ENCODE peak calls at places on chromosomes 2 and 18, in six cellular contexts. B is IMR-90; R is activated B cell treated with CpG ODN at 0.5 μM for 24 hours; S is breast epithelium; Z is CD8-positive, alpha-beta T cell; T is A673. W is an unnamed sample.

GRCh38 chr18:55466789-55467188 is 121.2 kb downstream of the TCF4 start:
- DNase-seq in S (no peak), R (no peak), T (no peak), B (no peak), Z (no peak), W (no peak)

GRCh38 chr2:194883711-194884110 is 773.3 kb upstream of the SLC39A10 start:
- DNase-seq in B (no peak), Z (no peak), T (no peak), S (no peak), R (no peak), W (no peak)

GRCh38 chr2:95277246-95277906 is 3.1 kb downstream of the PROM2 start:
- DNase-seq in R (no peak), Z (no peak), B (no peak), S (no peak), T (peak; percentile 17), W (peak; percentile 63)

GRCh38 chr2:207725815-207726578 is 14.6 kb downstream of the CCNYL1 start:
- DNase-seq in Z (no peak), T (no peak), S (no peak), B (no peak), R (no peak), W (no peak)

GRCh38 chr2:177551989-177552413 is 159.4 kb downstream of the AGPS start:
- DNase-seq in Z (peak; percentile 18), B (no peak), S (peak; percentile 28), R (no peak), T (no peak), W (peak; percentile 67)

GRCh38 chr2:121599963-121600651 is 49.2 kb downstream of the CLASP1 start:
- DNase-seq in R (no peak), Z (no peak), B (peak; percentile 28), T (no peak), S (no peak), W (no peak)

GRCh38 chr2:219901155-219901554 is 273.7 kb downstream of the SLC4A3 start:
- DNase-seq in S (no peak), B (no peak), R (no peak), T (no peak), Z (no peak), W (no peak)

GRCh38 chr2:213490087-213490486 is 205.8 kb downstream of the SPAG16 start:
- DNase-seq in S (no peak), B (no peak), R (no peak), Z (no peak), T (peak; percentile 15), W (no peak)

GRCh38 chr18:46346896-46347630 is 242.9 kb downstream of the HAUS1 start:
- DNase-seq in B (no peak), S (no peak), R (no peak), T (no peak), Z (no peak), W (no peak)

GRCh38 chr2:159153463-159153862 is 133.0 kb downstream of the WDSUB1 start:
- DNase-seq in B (no peak), Z (no peak), S (no peak), R (no peak), T (no peak), W (no peak)

GRCh38 chr2:173667415-173667814 is 297.8 kb downstream of the SP3 start:
- DNase-seq in Z (no peak), B (no peak), T (no peak), R (no peak), S (no peak), W (no peak)

DNA sequence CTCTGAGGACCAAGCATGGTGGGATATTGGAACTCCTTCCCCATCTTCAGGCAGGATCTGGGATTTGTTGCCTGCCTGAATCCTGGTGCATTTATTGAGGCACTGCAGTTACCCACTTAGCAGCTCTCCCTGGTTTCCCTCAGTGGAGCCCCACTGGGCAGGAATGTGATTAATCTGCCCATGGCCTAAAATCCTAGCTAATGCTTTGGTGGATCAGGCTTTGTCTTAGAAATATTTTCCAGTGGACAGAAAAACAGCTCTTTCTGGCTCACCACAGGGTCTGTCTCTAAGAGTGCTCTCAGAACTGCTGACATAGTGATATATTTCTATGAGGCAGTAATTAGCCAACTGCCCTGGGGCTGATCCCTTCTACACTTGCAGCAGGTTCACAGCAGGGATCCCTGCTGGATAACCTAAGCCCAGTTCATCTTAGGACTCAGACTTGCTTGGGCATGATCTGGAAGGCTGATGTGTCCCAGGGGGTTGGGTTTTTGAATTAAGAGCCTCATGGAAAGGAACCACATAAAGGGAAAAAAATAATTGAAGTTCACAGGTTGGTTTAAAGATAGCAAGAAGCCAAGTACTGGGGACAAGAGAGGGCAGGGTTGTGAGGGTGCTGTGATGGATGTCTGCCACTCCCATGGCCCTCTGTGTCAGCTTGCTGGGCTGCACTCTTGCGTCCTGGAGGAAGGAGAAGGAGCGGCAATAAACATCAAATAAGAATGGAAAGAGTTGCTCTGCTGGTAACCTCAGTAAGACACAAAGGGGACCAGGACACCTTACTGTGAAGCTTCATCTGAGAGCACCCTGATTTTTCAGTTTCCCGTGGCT is 44.2 kb upstream of the ZDBF2 start:
- DNase-seq in R (no peak), Z (no peak), B (no peak), T (peak; percentile 76), S (peak; percentile 19), W (no peak)
- TF ChIP-seq CTCF in R (no peak), Z (no peak), B (no peak), T (peak; percentile 17), S (no peak), W (no peak)

DNA sequence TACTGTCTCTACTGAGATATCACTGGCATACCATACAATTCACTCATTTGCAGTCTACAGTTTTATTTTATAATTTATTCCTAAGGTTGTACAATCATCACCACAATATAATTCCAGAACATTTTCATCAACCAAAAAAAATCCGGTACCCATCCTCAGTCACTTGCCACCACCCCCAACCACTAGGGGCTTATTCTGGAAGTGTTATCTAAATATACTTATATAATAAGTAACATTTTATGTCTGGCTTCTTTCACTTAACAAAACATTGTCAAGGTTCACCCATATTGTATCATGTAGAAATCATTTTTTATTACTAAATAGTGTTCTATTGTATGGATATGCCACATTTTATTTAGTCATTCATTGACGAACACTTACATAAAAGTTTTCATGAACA is 440.8 kb downstream of the RNF144A start:
- DNase-seq in R (no peak), T (no peak), Z (no peak), B (no peak), S (no peak), W (no peak)
- TF ChIP-seq CTCF in R (no peak), T (no peak), Z (no peak), B (no peak), S (no peak), W (no peak)

GRCh38 chr2:133591164-133591563 is 22.9 kb upstream of the NCKAP5 start:
- DNase-seq in S (no peak), T (peak; percentile 38), Z (no peak), B (no peak), R (no peak), W (no peak)
- TF ChIP-seq CTCF in S (no peak), T (no peak), Z (no peak), B (no peak), R (no peak), W (no peak)

GRCh38 chr2:9843229-9844035 is at the start of gene TAF1B:
- DNase-seq in R (peak; percentile 86), T (peak; percentile 99), Z (peak; percentile 85), B (peak; percentile 88), S (peak; percentile 76), W (peak; percentile 92)
- TF ChIP-seq CTCF in R (no peak), T (peak; percentile 42), Z (no peak), B (peak; percentile 6), S (no peak), W (no peak)

GRCh38 chr2:158034198-158034831 is 67.4 kb upstream of the UPP2 start:
- DNase-seq in T (peak; percentile 87), Z (no peak), S (no peak), B (peak; percentile 48), R (no peak), W (no peak)
- TF ChIP-seq CTCF in T (peak; percentile 74), Z (no peak), S (peak; percentile 53), B (peak; percentile 46), R (no peak), W (peak; percentile 54)